ENCODE peak calls at places on chromosome 5, in seven cellular contexts. F is MM.1S, N is suprapubic skin, Z is heart left ventricle, B is AG10803, G is neural progenitor cell, R is spleen. E is an unnamed sample.

GRCh38 chr5:89878140-89878570 is 531.4 kb downstream of the CETN3 start:
- DNase-seq in G (peak; percentile 3), Z (no peak), F (no peak), N (no peak), B (peak; percentile 82), R (no peak), E (peak; percentile 59)

GRCh38 chr5:80569961-80570786 is at the start of gene ANKRD34B:
- DNase-seq in F (peak; percentile 50), B (no peak), Z (no peak), R (peak; percentile 86), G (peak; percentile 82), N (no peak), E (peak; percentile 36)

GRCh38 chr5:109997191-109997590 is 307.5 kb downstream of the MAN2A1 start:
- DNase-seq in B (no peak), R (no peak), G (peak; percentile 13), N (no peak), F (no peak), Z (no peak), E (no peak)

GRCh38 chr5:39253211-39253610 is 33.8 kb upstream of the FYB1 start:
- DNase-seq in R (no peak), Z (no peak), B (peak; percentile 15), G (no peak), F (no peak), N (no peak), E (no peak)

GRCh38 chr5:76785493-76785892 is 33.3 kb upstream of the F2RL1 start:
- DNase-seq in G (no peak), N (no peak), R (no peak), F (no peak), B (no peak), Z (no peak), E (peak; percentile 33)

GRCh38 chr5:114223866-114224265 is 138.0 kb upstream of the KCNN2 start:
- DNase-seq in F (peak; percentile 68), N (no peak), B (peak; percentile 0), Z (no peak), G (peak; percentile 19), R (no peak), E (no peak)

GRCh38 chr5:98796197-98796972 is 22.9 kb downstream of the RGMB start:
- DNase-seq in G (peak; percentile 68), B (peak; percentile 75), R (no peak), Z (no peak), N (no peak), F (peak; percentile 44), E (no peak)

GRCh38 chr5:86968311-86968753 is 299.4 kb upstream of the RASA1 start:
- DNase-seq in Z (peak; percentile 49), B (peak; percentile 62), G (peak; percentile 17), N (no peak), F (peak; percentile 50), R (no peak), E (peak; percentile 59)

GRCh38 chr5:10484774-10485141 is 43.1 kb downstream of the ROPN1L start:
- DNase-seq in Z (no peak), B (no peak), F (no peak), R (no peak), G (no peak), N (no peak), E (no peak)

GRCh38 chr5:73115399-73116051 is 4.8 kb upstream of the TMEM171 start:
- DNase-seq in R (no peak), F (no peak), B (peak; percentile 98), N (no peak), Z (no peak), G (no peak), E (peak; percentile 94)

GRCh38 chr5:353599-354580 is 32.4 kb downstream of the AHRR start:
- DNase-seq in Z (no peak), F (no peak), R (no peak), G (no peak), B (no peak), N (no peak), E (no peak)

GRCh38 chr5:133396187-133396621 is 216.1 kb downstream of the FSTL4 start:
- DNase-seq in F (no peak), N (no peak), G (peak; percentile 90), R (no peak), B (no peak), Z (no peak), E (no peak)

GRCh38 chr5:160260006-160260775 is 30.9 kb downstream of the FABP6 start:
- DNase-seq in G (peak; percentile 45), Z (no peak), B (no peak), F (no peak), N (no peak), R (peak; percentile 61), E (no peak)

GRCh38 chr5:136081192-136081591 is 51.5 kb upstream of the SMAD5 start:
- DNase-seq in B (no peak), F (no peak), Z (no peak), G (no peak), R (no peak), N (no peak), E (no peak)

GRCh38 chr5:43875741-43876140 is 272.8 kb downstream of the NNT start:
- DNase-seq in G (no peak), F (no peak), Z (no peak), N (no peak), R (no peak), B (no peak), E (peak; percentile 9)

GRCh38 chr5:935510-936084 is 42.9 kb downstream of the TRIP13 start:
- DNase-seq in Z (no peak), R (no peak), B (no peak), G (no peak), N (no peak), F (no peak), E (no peak)

GRCh38 chr5:171588790-171589189 is 169.3 kb downstream of the FGF18 start:
- DNase-seq in N (no peak), Z (no peak), B (no peak), F (no peak), G (no peak), R (no peak), E (no peak)

GRCh38 chr5:135094339-135095051 is 60.5 kb upstream of the PITX1 start:
- DNase-seq in Z (no peak), R (peak; percentile 47), B (no peak), G (no peak), N (peak; percentile 20), F (no peak), E (no peak)

GRCh38 chr5:56637321-56637920 is 177.9 kb upstream of the MAP3K1 start:
- DNase-seq in F (no peak), N (no peak), Z (no peak), B (no peak), G (no peak), R (no peak), E (no peak)

GRCh38 chr5:153476767-153477166 is 13.7 kb upstream of the GRIA1 start:
- DNase-seq in R (no peak), F (no peak), G (no peak), N (no peak), B (peak; percentile 79), Z (no peak), E (peak; percentile 88)

DNA sequence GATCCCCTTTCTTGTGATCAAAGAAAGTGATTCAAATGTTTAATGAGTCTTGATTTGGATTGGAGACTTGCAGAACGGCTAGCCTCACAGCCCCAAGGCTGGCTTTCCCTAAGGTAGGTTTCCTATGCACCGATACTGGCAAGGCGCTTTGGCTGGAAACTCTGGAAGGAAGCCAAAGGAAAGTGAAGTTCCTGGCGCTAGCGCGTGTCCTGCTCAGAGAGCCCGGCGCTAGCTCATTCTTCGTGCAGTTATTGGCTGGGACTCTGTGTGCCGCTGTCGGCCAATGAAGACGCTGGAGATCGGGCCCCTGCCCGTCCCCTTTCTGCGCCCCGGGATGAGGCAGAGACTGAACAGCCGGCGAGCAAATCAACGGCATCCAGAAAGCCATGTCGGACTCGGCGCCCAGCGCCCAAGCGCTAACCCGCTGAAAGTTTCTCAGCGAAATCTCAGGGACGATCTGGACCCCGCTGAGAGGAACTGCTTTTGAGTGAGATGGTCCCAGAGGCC is at the start of gene PCDHGC3:
- DNase-seq in Z (peak; percentile 92), B (peak; percentile 95), F (peak; percentile 86), N (peak; percentile 94), G (peak; percentile 95), R (peak; percentile 88), E (peak; percentile 99)
- TF ChIP-seq CTCF in Z (peak; percentile 44), B (peak; percentile 44), F (peak; percentile 52), N (no peak), G (peak; percentile 43), R (no peak), E (peak; percentile 30)

DNA sequence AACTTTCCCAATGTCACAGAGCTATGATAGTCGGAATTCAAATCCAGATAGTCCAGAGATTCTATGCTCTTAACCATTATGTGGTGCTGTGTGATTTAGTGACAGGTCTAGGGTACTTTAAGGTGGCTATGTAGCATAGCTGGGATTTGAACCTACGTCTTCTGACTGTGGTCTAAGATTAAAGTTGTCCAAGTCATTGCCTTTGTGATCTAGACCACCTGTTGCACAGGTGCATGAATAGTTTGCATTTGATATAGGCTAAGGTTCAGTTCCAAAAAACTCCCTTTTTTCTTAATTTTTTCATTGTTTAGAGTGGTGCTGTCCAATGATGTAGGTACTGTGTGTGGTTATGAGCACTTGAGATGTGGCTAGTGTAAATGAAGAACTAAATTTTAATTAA is 2.5 kb downstream of the PAIP2 start:
- DNase-seq in N (no peak), B (no peak), Z (no peak), G (no peak), F (no peak), R (no peak), E (no peak)
- H3K4me3 ChIP-seq in N (no peak overlapping the region), B (no peak overlapping the region), Z (no peak overlapping the region), G (peak overlapping the region; percentile 89), F (no peak overlapping the region), R (no peak overlapping the region), E (no peak overlapping the region)

DNA sequence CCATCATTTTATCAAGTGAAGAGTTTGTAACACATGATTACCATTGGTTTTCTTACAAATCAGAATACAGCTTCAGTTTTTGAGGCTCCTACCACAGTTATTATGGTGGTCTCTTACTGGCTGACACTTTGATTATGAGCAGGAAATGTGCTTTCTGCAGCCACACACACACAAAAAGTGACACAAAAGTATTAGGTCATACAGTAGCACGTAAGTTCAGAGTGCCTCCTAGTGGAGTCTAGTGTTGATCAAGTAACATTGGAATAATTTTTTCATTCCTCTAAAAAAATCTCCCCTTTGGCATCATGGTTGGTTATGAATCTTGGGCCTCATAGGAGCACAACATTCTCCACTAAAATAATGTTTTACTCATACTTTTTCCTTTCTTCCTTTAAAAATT is 37.6 kb downstream of the PAM start:
- DNase-seq in G (no peak), F (peak; percentile 10), N (no peak), B (peak; percentile 24), R (no peak), Z (no peak), E (peak; percentile 13)
- TF ChIP-seq CTCF in G (peak; percentile 36), F (peak; percentile 36), N (no peak), B (peak; percentile 33), R (no peak), Z (no peak), E (peak; percentile 26)

DNA sequence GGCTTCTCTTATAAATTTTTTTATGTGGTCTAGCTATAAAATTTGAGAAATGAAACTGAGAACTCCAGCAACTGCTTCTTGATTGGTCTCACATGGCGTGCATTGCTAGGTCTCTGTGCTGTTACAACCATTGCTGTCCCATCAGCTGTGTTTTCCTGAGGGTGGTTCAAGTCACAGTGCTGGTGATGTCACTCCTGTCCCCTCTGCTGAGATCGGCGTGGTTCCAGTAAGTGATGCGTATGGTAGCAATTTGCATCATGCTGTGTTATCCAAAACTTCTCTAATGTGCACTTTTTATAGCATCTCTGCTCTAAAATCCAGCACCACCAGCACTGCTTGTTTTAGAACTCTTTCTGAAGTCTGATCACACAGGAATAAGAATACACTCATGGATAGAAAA is 112.6 kb upstream of the ZNF608 start:
- DNase-seq in R (no peak), Z (no peak), B (peak; percentile 9), F (no peak), N (peak; percentile 66), G (no peak), E (peak; percentile 62)
- H3K4me3 ChIP-seq in R (no peak overlapping the region), Z (no peak overlapping the region), B (no peak overlapping the region), F (no peak overlapping the region), N (no peak overlapping the region), G (no peak overlapping the region), E (peak overlapping the region; percentile 38)

GRCh38 chr5:169701910-169702451 is 64.9 kb downstream of the DOCK2 start:
- DNase-seq in N (no peak), Z (no peak), G (peak; percentile 31), B (peak; percentile 63), F (no peak), R (no peak), E (peak; percentile 38)
- TF ChIP-seq CTCF in N (no peak), Z (peak; percentile 42), G (peak; percentile 65), B (peak; percentile 77), F (no peak), R (peak; percentile 27), E (peak; percentile 59)

E was measured in foreskin fibroblast.